ENCODE peak calls at places on chromosomes 3 and 15, in five cellular contexts. V is stimulated activated CD4-positive, alpha-beta T cell treated with anti-CD3 and anti-CD28 coated beads, Interleukin-2, amount 100 ng/mL, for 4 hours; O is ACHN; M is AG04450; I is activated CD4-positive, alpha-beta T cell treated with anti-CD3 and anti-CD28 coated beads, Interleukin-2, amount 10 ng/mL, durations not matched to agents 7 days and 5 days. T is an unnamed sample.

GRCh38 chr3:195587824-195588223 is 4.1 kb upstream of the APOD start:
- DNase-seq in V (no peak), O (no peak), M (no peak), I (no peak), T (no peak)

GRCh38 chr15:33115191-33115861 is 79.2 kb downstream of the FMN1 start:
- DNase-seq in V (no peak), O (no peak), M (no peak), I (no peak), T (no peak)

GRCh38 chr3:43765417-43766030 is 74.8 kb downstream of the ABHD5 start:
- DNase-seq in V (no peak), O (peak; percentile 28), M (no peak), I (no peak), T (no peak)

GRCh38 chr3:176579741-176580185 is 617.5 kb downstream of the TBL1XR1 start:
- DNase-seq in V (no peak), O (no peak), M (no peak), I (no peak), T (no peak)

GRCh38 chr15:62769604-62770003 is 272.9 kb upstream of the TPM1 start:
- DNase-seq in V (no peak), O (peak; percentile 60), M (no peak), I (no peak), T (no peak)

GRCh38 chr3:131503328-131503650 is 518 bp upstream of the MRPL3 start:
- DNase-seq in V (no peak), O (no peak), M (no peak), I (no peak), T (no peak)

GRCh38 chr3:191136347-191136746 is 62.7 kb upstream of the OSTN start:
- DNase-seq in V (no peak), O (peak; percentile 24), M (no peak), I (no peak), T (no peak)

GRCh38 chr3:178308696-178309278 is 227.4 kb upstream of the KCNMB2 start:
- DNase-seq in V (no peak), O (no peak), M (no peak), I (no peak), T (no peak)

GRCh38 chr3:40267940-40268707 is 41.4 kb upstream of the EIF1B start:
- DNase-seq in V (no peak), O (peak; percentile 2), M (no peak), I (no peak), T (no peak)

GRCh38 chr3:162719684-162720341 is 1223.2 kb downstream of the OTOL1 start:
- DNase-seq in V (no peak), O (peak; percentile 87), M (peak; percentile 74), I (no peak), T (no peak)

GRCh38 chr15:55279746-55280351 is 9.8 kb downstream of the RAB27A start:
- DNase-seq in V (peak; percentile 37), O (peak; percentile 80), M (peak; percentile 68), I (peak; percentile 53), T (peak; percentile 71)

GRCh38 chr3:57556459-57557087 is 499 bp downstream of the PDE12 start:
- DNase-seq in V (no peak), O (peak; percentile 21), M (no peak), I (peak; percentile 42), T (no peak)

GRCh38 chr3:147267431-147267830 is 138.9 kb downstream of the ZIC4 start:
- DNase-seq in V (no peak), O (no peak), M (no peak), I (no peak), T (no peak)

GRCh38 chr3:11226042-11226370 is 46.2 kb upstream of the ATG7 start:
- DNase-seq in V (no peak), O (no peak), M (no peak), I (no peak), T (no peak)

GRCh38 chr3:184601576-184602405 is 40.2 kb downstream of the EPHB3 start:
- DNase-seq in V (no peak), O (no peak), M (no peak), I (no peak), T (no peak)

GRCh38 chr3:101938262-101938847 is 89.0 kb downstream of the NFKBIZ start:
- DNase-seq in V (no peak), O (no peak), M (no peak), I (no peak), T (no peak)

GRCh38 chr15:67884009-67884408 is 44.2 kb upstream of the RNU6-1 start:
- DNase-seq in V (no peak), O (no peak), M (no peak), I (no peak), T (no peak)

GRCh38 chr3:15646924-15647511 is 45.5 kb downstream of the BTD start:
- DNase-seq in V (no peak), O (peak; percentile 98), M (peak; percentile 96), I (no peak), T (no peak)

GRCh38 chr15:80531388-80532184 is 127.4 kb downstream of the ARNT2 start:
- DNase-seq in V (no peak), O (no peak), M (no peak), I (no peak), T (no peak)

GRCh38 chr3:17431004-17431403 is 311.4 kb downstream of the TBC1D5 start:
- DNase-seq in V (no peak), O (peak; percentile 48), M (peak; percentile 3), I (no peak), T (peak; percentile 7)

GRCh38 chr3:188468672-188469071 is 314.7 kb downstream of the LPP start:
- DNase-seq in V (no peak), O (peak; percentile 8), M (no peak), I (no peak), T (no peak)

GRCh38 chr15:59199775-59200465 is 6.7 kb upstream of the LDHAL6B start:
- DNase-seq in V (no peak), O (peak; percentile 85), M (no peak), I (no peak), T (no peak)

GRCh38 chr3:141769171-141769894 is 6.1 kb downstream of the GRK7 start:
- DNase-seq in V (no peak), O (no peak), M (no peak), I (no peak), T (no peak)

GRCh38 chr15:45276851-45277250 is 24.8 kb downstream of the SLC28A2 start:
- DNase-seq in V (no peak), O (peak; percentile 59), M (no peak), I (no peak), T (peak; percentile 26)

GRCh38 chr3:122555275-122556071 is 8.6 kb downstream of the PARP9 start:
- DNase-seq in V (no peak), O (peak; percentile 29), M (no peak), I (no peak), T (no peak)

GRCh38 chr3:183081459-183082183 is 17.7 kb downstream of the MCCC1 start:
- DNase-seq in V (no peak), O (no peak), M (no peak), I (no peak), T (no peak)